ENCODE peak calls at places on chromosomes 6 and 20, in ten cellular contexts. V is pancreas; A is heart right ventricle; R is cardiac muscle cell; I is CD8-positive, alpha-beta T cell; P is left lung; T is adrenal gland; Q is kidney epithelial cell; O is ovary; S is PC-9. X is an unnamed sample.
A peak's percentile ranks its signal among the peaks of the same experiment; 100 is the strongest.

GRCh38 chr6:83735461-83735860 is 26.6 kb upstream of the SNAP91 start:
- DNase-seq in P (no peak), A (no peak), O (no peak), I (no peak), T (no peak), V (no peak), R (no peak), Q (no peak), S (no peak), X (no peak)

GRCh38 chr6:43758617-43759050 is 11.4 kb upstream of the VEGFA start:
- DNase-seq in V (no peak), P (no peak), Q (no peak), R (peak; percentile 75), O (no peak), A (no peak), I (no peak), T (no peak), S (peak; percentile 27), X (no peak)

GRCh38 chr6:116945809-116946208 is 68.8 kb downstream of the RFX6 start:
- DNase-seq in O (no peak), P (no peak), I (no peak), T (no peak), A (no peak), R (no peak), Q (peak; percentile 45), S (no peak), V (no peak), X (no peak)

GRCh38 chr6:132909742-132910141 is 95.4 kb downstream of the RPS12 start:
- DNase-seq in A (no peak), I (no peak), Q (no peak), R (no peak), T (no peak), O (no peak), P (no peak), V (no peak), S (no peak), X (no peak)

GRCh38 chr20:52103469-52103910 is 88.1 kb downstream of the ZFP64 start:
- DNase-seq in R (no peak), I (no peak), P (no peak), S (peak; percentile 84), T (no peak), O (no peak), V (no peak), Q (no peak), A (no peak), X (no peak)

GRCh38 chr6:52399511-52400315 is 20.4 kb upstream of the EFHC1 start:
- DNase-seq in T (peak; percentile 38), O (peak; percentile 31), A (peak; percentile 30), Q (no peak), P (no peak), S (peak; percentile 27), I (peak; percentile 29), R (peak; percentile 72), V (no peak), X (no peak)

GRCh38 chr6:113476937-113477839 is 380.0 kb upstream of the MARCKS start:
- DNase-seq in P (no peak), A (no peak), V (no peak), S (no peak), I (no peak), O (no peak), T (peak; percentile 16), R (no peak), Q (no peak), X (no peak)

GRCh38 chr6:123529843-123530242 is 106.9 kb downstream of the TRDN start:
- DNase-seq in P (no peak), T (no peak), O (no peak), S (peak; percentile 52), R (peak; percentile 52), I (no peak), Q (no peak), V (no peak), A (no peak), X (no peak)

GRCh38 chr6:8839626-8840025 is 404.3 kb upstream of the SLC35B3 start:
- DNase-seq in P (no peak), S (no peak), Q (no peak), R (no peak), I (no peak), V (no peak), O (no peak), A (no peak), T (no peak), X (no peak)

DNA sequence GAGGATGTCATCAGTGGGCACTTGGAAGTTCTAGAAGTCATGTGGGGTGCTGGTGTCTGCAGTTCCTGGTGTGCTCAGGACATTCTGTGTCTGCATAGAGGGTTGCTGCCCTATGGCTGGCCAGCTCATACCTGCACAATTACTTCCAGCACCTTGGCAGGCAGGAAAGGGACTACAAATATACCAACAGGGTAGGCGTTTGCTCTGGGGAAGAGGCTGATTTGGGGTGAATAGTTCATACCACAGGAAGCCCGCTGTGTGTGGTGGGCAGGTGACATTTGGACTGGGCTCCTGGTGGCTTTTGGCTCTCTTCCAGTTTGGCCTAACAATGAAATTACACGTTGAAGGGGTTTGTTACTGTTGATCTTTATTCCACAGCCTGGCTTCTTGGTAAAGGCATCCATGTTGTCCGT is 88.2 kb downstream of the RSPH3 start:
- DNase-seq in Q (no peak), A (no peak), O (no peak), T (no peak), S (peak; percentile 68), P (no peak), V (no peak), I (peak; percentile 26), R (no peak), X (peak; percentile 46)
- H3K4me3 ChIP-seq in Q (no peak overlapping the region), A (no peak overlapping the region), O (no peak overlapping the region), T (no peak overlapping the region), S (no peak overlapping the region), P (no peak overlapping the region), V (no peak overlapping the region), I (no peak overlapping the region), R (no peak overlapping the region), X (no peak overlapping the region)

GRCh38 chr20:34472246-34472925 is 43.8 kb upstream of the DYNLRB1 start:
- DNase-seq in I (no peak), P (no peak), A (no peak), S (no peak), Q (no peak), O (no peak), T (no peak), R (no peak), V (no peak), X (no peak)
- H3K36me3 ChIP-seq in I (peaks cover 10% of the 10 kb centered on the region), P (no peaks in the 10 kb centered on the region), A (peaks cover 60% of the 10 kb centered on the region), S (peaks cover 41% of the 10 kb centered on the region), Q (no peaks in the 10 kb centered on the region), O (no peaks in the 10 kb centered on the region), T (peaks cover 22% of the 10 kb centered on the region), R (peaks cover 18% of the 10 kb centered on the region), V (peaks cover 4% of the 10 kb centered on the region), X (peaks cover 2% of the 10 kb centered on the region)

DNA sequence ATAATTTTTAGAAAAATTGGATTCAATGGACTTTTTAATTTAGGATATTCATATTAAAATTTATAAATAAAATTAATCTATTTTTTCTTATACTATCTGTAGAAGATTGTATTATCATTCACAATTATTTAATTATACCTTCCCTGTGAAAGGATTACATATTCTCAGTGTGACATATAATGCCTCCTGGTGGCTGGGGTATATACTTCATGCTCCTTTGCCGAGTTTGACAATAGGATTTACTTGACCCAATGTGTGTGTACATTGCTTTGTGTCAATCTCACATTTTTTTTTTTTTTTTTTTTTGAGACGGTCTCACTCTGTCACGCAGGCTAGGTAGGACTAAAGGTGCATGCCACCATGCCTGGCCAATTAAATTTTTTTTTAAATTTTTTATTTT is 230.0 kb upstream of the CHD6 start:
- DNase-seq in Q (no peak), S (no peak), A (no peak), O (no peak), R (no peak), V (no peak), T (no peak), P (no peak), I (no peak), X (no peak)
- TF ChIP-seq CTCF in Q (no peak), S (peak; percentile 41), A (no peak), O (no peak), R (no peak), V (no peak), T (no peak), P (no peak), I (no peak), X (peak; percentile 26)

GRCh38 chr6:160996316-160996715 is 4.7 kb downstream of the MAP3K4 start:
- DNase-seq in I (no peak), A (no peak), S (no peak), V (no peak), O (no peak), Q (no peak), R (no peak), P (no peak), T (no peak), X (no peak)
- H3K4me3 ChIP-seq in I (no peak overlapping the region), A (no peak overlapping the region), S (no peak overlapping the region), V (no peak overlapping the region), O (no peak overlapping the region), Q (no peak overlapping the region), R (no peak overlapping the region), P (no peak overlapping the region), T (no peak overlapping the region), X (no peak overlapping the region)

DNA sequence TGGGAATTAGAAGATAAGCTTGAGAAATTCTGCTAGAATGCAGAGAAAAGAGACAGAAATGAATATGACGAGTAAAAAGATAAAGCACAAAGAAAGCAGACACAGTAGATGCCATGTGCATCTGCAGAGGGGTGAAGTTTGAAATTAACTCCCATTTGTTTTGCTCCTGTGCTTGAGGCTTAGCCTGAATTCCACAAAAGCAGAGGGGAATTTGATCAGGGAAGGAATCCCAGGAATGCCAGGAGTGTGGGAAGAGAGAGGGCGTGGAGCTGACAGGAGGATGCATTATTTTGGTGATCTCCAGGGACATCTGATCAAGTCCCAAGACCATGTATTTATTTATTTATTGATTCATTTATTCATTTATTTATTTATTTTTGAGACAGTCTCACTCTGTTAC is 55.6 kb downstream of the SLC22A1 start:
- DNase-seq in P (no peak), O (no peak), I (no peak), T (no peak), S (no peak), A (no peak), V (no peak), Q (no peak), R (no peak), X (no peak)
- H3K36me3 ChIP-seq in P (no peaks in the 10 kb centered on the region), O (no peaks in the 10 kb centered on the region), I (no peaks in the 10 kb centered on the region), T (no peaks in the 10 kb centered on the region), S (no peaks in the 10 kb centered on the region), A (no peaks in the 10 kb centered on the region), V (no peaks in the 10 kb centered on the region), Q (no peaks in the 10 kb centered on the region), R (no peaks in the 10 kb centered on the region), X (no peaks in the 10 kb centered on the region)

DNA sequence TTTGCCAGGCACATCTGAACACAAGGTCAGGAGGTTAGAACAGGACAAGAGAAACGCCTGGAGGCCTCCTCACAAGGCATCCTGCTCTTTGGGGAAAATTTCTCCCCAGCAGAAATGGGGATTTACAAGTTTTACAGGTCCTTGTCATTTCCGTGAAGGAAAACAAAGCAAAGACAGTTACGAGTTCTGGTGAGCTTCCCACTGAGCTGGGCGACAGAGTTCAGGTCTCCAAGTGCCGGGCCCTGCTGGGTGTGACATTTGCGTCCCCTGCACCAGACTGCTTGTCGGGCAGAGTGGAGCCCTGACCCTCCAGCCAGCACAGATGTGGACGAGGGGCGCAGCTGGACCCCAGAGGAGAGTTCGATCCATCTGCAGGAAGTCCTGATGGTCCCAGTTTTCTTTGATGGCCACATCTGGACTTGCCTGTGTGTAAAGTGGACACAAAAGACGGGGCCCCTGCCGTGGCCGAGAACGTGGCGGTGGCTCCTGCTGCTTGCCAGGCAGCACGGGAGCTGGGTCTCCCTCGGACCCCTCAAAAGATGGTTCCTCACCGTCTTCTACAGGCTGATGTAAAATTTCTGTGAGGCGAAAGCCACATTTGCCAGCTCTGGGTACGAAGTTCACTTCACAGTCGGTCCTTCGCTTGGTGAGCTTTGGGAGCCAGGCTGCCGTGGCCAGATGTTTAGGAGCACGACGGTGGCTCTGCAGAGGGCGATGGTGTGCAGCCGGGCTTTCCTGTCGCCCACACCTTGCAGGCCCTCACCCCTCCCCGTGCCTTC is 5.2 kb upstream of the ADRM1 start:
- DNase-seq in V (peak; percentile 85), A (no peak), S (no peak), R (no peak), T (no peak), O (no peak), P (peak; percentile 65), I (no peak), Q (no peak), X (no peak)
- TF ChIP-seq CTCF in V (no peak), A (no peak), S (no peak), R (no peak), T (no peak), O (no peak), P (no peak), I (no peak), Q (no peak), X (no peak)